ENCODE peak calls at places on chromosomes 5 and 9, in six cellular contexts. One of them, this sample, is unnamed.

GRCh38 chr9:134189475-134190231 is 25.3 kb upstream of the RNU6ATAC start:
- DNase-seq in SK-N-SH: peak
- DNase-seq in K562: peak
- DNase-seq in GM12878: no peak
- DNase-seq in HepG2: no peak
- DNase-seq in A549: no peak
- DNase-seq in this sample: no peak

GRCh38 chr5:143052967-143053682 is 282.9 kb downstream of the ARHGAP26 start:
- DNase-seq in K562: no peak
- DNase-seq in SK-N-SH: no peak
- DNase-seq in GM12878: no peak
- DNase-seq in HepG2: no peak
- DNase-seq in A549: no peak
- DNase-seq in this sample: no peak

GRCh38 chr9:34652608-34653007 is 623 bp downstream of the IL11RA start:
- DNase-seq in K562: no peak
- DNase-seq in A549: no peak
- DNase-seq in SK-N-SH: no peak
- DNase-seq in GM12878: no peak
- DNase-seq in HepG2: no peak
- DNase-seq in this sample: no peak

GRCh38 chr9:79377315-79377855 is 194.4 kb upstream of the TLE4 start:
- DNase-seq in K562: no peak
- DNase-seq in SK-N-SH: no peak
- DNase-seq in A549: no peak
- DNase-seq in GM12878: no peak
- DNase-seq in HepG2: no peak
- DNase-seq in this sample: peak

GRCh38 chr5:138339464-138339863 is 1.4 kb downstream of the FAM53C start:
- DNase-seq in A549: no peak
- DNase-seq in GM12878: no peak
- DNase-seq in HepG2: no peak
- DNase-seq in K562: no peak
- DNase-seq in SK-N-SH: no peak
- DNase-seq in this sample: no peak

GRCh38 chr9:27053369-27054057 is 48.0 kb upstream of the LRRC19 start:
- DNase-seq in HepG2: no peak
- DNase-seq in A549: no peak
- DNase-seq in K562: no peak
- DNase-seq in GM12878: no peak
- DNase-seq in SK-N-SH: no peak
- DNase-seq in this sample: peak

GRCh38 chr5:15794117-15794985 is 294.4 kb downstream of the FBXL7 start:
- DNase-seq in A549: no peak
- DNase-seq in HepG2: no peak
- DNase-seq in SK-N-SH: peak
- DNase-seq in K562: no peak
- DNase-seq in GM12878: no peak
- DNase-seq in this sample: peak

GRCh38 chr9:97506787-97507186 is 5.3 kb downstream of the TMOD1 start:
- DNase-seq in SK-N-SH: no peak
- DNase-seq in A549: no peak
- DNase-seq in K562: no peak
- DNase-seq in GM12878: no peak
- DNase-seq in HepG2: no peak
- DNase-seq in this sample: no peak

GRCh38 chr5:159310492-159310891 is 19.8 kb downstream of the IL12B start:
- DNase-seq in K562: no peak
- DNase-seq in GM12878: no peak
- DNase-seq in SK-N-SH: no peak
- DNase-seq in HepG2: no peak
- DNase-seq in A549: no peak
- DNase-seq in this sample: no peak

GRCh38 chr5:132055808-132056609 is 4.4 kb upstream of the IL3 start:
- DNase-seq in A549: no peak
- DNase-seq in GM12878: no peak
- DNase-seq in K562: no peak
- DNase-seq in SK-N-SH: peak
- DNase-seq in HepG2: no peak
- DNase-seq in this sample: no peak

GRCh38 chr5:132055441-132055807 is 5.0 kb upstream of the IL3 start:
- DNase-seq in K562: no peak
- DNase-seq in GM12878: no peak
- DNase-seq in HepG2: no peak
- DNase-seq in SK-N-SH: no peak
- DNase-seq in A549: no peak
- DNase-seq in this sample: no peak

GRCh38 chr5:132058646-132059042 is 1.8 kb upstream of the IL3 start:
- DNase-seq in A549: no peak
- DNase-seq in GM12878: no peak
- DNase-seq in SK-N-SH: peak
- DNase-seq in HepG2: no peak
- DNase-seq in K562: no peak
- DNase-seq in this sample: no peak

GRCh38 chr5:132057498-132058255 is 2.8 kb upstream of the IL3 start:
- DNase-seq in A549: no peak
- DNase-seq in GM12878: no peak
- DNase-seq in SK-N-SH: peak
- DNase-seq in K562: no peak
- DNase-seq in HepG2: no peak
- DNase-seq in this sample: no peak

DNA sequence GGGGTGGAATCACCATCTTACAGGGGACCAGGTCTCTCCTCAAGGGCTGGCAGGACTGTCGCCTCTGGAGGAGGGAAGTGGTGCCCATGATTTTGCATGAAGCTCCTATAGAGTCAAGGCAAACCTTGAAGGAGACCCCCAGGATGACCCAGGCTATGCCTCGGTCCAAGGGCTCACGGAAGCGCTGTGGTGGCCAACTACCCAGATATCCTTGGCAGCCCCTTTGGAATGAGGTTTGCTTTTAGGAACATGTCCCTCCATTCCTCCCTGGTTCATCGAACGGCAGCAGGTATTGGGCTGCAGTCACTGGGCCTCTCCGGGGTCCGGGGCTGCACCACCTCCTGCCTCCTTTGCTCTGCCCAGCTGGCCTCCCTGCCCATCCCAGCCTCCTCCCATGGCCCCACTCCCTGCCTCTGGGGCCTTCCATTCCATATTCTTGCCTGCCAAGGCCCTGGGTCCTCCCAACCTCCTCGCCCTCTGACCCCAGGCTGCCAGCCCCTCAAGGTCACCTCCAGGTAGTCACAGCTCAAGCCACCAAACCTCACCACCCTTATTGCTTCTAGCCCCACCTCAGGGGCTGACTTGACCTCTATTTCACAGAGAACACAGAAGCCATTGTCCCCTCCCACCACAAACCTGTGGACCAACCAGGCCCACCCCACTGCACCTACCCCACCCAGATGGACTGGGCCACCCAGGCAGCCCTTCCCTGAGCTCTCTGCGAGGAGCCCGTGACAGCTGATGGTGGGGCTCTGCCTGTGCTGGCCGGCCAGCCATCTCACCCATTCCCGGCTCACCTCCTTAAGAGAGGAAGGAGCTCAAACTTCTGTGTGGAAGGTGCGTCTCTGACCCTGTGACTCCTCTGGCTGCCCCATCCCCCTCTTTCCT is 3.6 kb upstream of the IL3 start:
- DNase-seq in GM12878: no peak
- DNase-seq in K562: no peak
- DNase-seq in A549: no peak
- DNase-seq in HepG2: no peak
- DNase-seq in SK-N-SH: peak
- DNase-seq in this sample: no peak
- TF ChIP-seq SMC3 in GM12878: no peak
- TF ChIP-seq SMC3 in K562: no peak
- TF ChIP-seq SMC3 in A549: no peak
- TF ChIP-seq SMC3 in HepG2: no peak
- TF ChIP-seq SMC3 in SK-N-SH: no peak
- TF ChIP-seq SMC3 in this sample: no peak

GRCh38 chr9:71816782-71817549 is 48.7 kb upstream of the CEMIP2 start:
- DNase-seq in SK-N-SH: no peak
- DNase-seq in K562: no peak
- DNase-seq in GM12878: no peak
- DNase-seq in HepG2: no peak
- DNase-seq in A549: no peak
- DNase-seq in this sample: no peak
- TF ChIP-seq SMC3 in SK-N-SH: no peak
- TF ChIP-seq SMC3 in K562: no peak
- TF ChIP-seq SMC3 in GM12878: no peak
- TF ChIP-seq SMC3 in HepG2: no peak
- TF ChIP-seq SMC3 in A549: no peak
- TF ChIP-seq SMC3 in this sample: no peak

DNA sequence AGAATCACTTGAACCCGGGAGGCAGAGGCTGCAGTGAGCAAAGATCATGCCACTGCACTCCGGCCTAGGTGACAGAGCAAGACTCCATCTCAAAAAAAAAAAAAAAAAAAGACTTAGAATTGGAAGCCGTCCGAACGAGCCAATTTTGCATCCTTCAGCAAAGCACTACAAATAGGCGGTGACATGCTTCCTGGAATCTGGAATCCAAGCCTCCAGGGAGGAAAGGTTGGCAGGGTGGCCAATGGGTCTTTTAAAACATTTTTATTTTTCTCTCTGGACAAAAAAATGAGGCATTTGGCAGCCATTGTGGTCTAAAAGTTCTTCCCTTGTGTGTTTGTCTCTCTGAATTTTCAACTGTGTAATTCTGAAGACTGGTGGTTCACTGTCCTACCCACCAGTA is 26.4 kb downstream of the GGTA1 start:
- DNase-seq in HepG2: no peak
- DNase-seq in GM12878: no peak
- DNase-seq in A549: no peak
- DNase-seq in K562: no peak
- DNase-seq in SK-N-SH: no peak
- DNase-seq in this sample: no peak
- TF ChIP-seq SMC3 in HepG2: no peak
- TF ChIP-seq SMC3 in GM12878: no peak
- TF ChIP-seq SMC3 in A549: no peak
- TF ChIP-seq SMC3 in K562: no peak
- TF ChIP-seq SMC3 in SK-N-SH: no peak
- TF ChIP-seq SMC3 in this sample: no peak

DNA sequence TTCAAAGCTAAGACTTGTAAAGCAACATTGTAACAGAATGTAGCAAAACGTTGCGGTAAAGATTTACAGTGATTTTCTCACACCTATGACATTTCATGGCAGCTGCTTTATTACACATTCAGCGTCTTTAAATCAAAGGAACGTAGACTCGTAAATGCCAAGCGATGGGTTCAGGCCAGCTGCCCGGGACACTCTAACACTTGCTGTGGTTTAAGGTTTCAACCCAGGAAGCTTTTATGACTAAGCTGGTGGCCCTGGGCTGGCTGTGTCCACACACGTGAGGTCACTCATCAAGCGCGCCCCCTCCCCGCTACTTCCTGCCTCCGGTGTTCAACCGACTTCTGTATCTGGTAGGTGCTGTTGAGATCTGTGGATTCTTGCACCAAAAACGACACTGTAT is 2.5 kb downstream of the SLC6A18 start:
- DNase-seq in SK-N-SH: no peak
- DNase-seq in HepG2: peak
- DNase-seq in GM12878: no peak
- DNase-seq in A549: no peak
- DNase-seq in K562: no peak
- DNase-seq in this sample: peak
- TF ChIP-seq SMC3 in SK-N-SH: no peak
- TF ChIP-seq SMC3 in HepG2: no peak
- TF ChIP-seq SMC3 in GM12878: no peak
- TF ChIP-seq SMC3 in A549: no peak
- TF ChIP-seq SMC3 in K562: no peak
- TF ChIP-seq SMC3 in this sample: no peak

DNA sequence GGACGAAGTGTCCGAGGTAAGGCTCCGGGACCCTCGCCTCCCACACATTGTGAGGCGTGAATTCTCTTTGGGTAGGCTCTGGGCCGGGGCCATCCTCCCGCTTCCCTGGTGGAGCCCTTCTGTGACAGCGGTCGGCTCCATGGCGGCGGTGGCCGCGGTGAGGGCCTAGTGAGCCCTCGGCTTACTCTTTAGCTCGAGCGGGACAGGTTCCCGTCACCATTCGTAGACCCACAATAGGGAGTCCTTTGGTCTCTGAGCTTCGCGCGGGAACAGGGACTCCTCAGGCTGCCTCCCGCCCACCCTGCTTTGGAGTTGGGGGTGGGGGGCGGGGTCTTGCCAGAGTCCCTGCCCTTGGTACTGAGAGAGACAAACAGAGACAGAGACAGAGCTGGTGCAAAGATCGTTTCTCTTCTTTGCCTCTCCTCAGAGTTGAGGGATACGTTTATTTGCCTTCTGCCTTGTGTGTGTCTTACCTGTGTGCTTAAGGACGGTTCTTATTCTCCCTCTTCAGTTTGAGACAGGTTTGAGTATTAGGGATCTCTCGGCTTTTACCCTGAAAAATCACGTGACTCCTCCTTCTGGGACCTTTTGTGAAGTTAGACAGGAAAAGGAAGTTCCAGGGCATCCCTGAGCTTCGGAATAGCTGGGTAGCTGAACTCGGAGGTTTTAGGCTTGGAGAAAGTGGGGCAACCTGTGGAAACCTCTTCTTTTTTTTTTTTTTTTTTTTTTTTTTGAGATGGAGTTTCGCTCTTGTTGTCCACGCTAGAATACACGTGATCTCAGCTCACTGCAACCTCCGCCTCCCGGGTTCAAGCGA is 833 bp downstream of the ANKHD1 start:
- DNase-seq in K562: peak
- DNase-seq in A549: peak
- DNase-seq in SK-N-SH: peak
- DNase-seq in GM12878: peak
- DNase-seq in HepG2: peak
- DNase-seq in this sample: peak
- TF ChIP-seq SMC3 in K562: peak
- TF ChIP-seq SMC3 in A549: no peak
- TF ChIP-seq SMC3 in SK-N-SH: no peak
- TF ChIP-seq SMC3 in GM12878: no peak
- TF ChIP-seq SMC3 in HepG2: no peak
- TF ChIP-seq SMC3 in this sample: no peak

DNA sequence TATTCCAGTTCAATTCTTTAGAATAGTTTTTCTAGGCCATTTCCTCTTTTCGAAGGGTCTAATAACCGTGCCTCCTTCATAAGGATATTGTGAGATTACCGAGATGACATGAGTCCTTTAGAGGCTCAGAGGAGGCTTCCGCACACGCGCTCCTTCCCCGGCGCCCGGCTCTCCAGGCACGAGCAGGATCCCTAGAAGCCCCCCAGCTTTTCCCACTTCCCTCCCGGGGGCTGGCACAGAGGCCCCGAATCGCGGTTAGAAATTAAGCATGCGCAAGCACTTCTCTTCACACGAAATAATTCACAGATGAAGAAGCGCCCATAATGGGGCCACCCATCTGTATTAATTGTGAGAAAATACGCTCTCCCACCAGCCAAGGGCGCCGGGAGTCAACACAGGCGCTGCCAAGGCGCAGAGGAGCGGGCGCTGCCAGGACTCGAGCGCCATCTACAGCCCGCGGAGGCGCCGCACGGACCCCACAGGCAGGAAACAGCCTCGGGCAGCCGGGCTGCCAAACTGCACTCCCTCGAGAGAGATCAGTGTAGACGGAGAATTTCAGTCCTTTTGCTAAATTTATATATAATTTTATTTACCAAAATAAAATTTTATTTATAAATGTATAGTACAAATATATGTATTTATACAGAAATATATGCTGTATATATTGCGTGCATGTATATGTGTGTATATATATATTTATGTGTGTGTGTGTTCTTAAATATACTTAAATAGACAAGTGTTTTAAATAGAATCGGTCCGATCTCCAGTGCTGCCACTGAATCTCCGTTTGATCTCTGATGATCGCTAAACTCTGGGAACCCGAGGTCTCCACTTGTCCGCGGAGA is 258.1 kb upstream of the NFIL3 start:
- DNase-seq in A549: peak
- DNase-seq in SK-N-SH: peak
- DNase-seq in GM12878: no peak
- DNase-seq in HepG2: peak
- DNase-seq in K562: peak
- DNase-seq in this sample: peak
- TF ChIP-seq SMC3 in A549: peak
- TF ChIP-seq SMC3 in SK-N-SH: peak
- TF ChIP-seq SMC3 in GM12878: peak
- TF ChIP-seq SMC3 in HepG2: peak
- TF ChIP-seq SMC3 in K562: peak
- TF ChIP-seq SMC3 in this sample: peak